ENCODE peak calls at places on chromosome 6, in five cellular contexts. B, K, Y, M and R are unnamed samples.

GRCh38 chr6:152598858-152599537 is 38.2 kb downstream of the SYNE1 start:
- DNase-seq in B (no peak), K (no peak), Y (no peak), M (no peak), R (no peak)

GRCh38 chr6:139603554-139603953 is 229.1 kb upstream of the CITED2 start:
- DNase-seq in B (no peak), K (no peak), Y (no peak), M (no peak), R (no peak)

GRCh38 chr6:44002591-44003344 is 124.5 kb downstream of the MRPL14 start:
- DNase-seq in B (peak; percentile 46), K (peak; percentile 81), Y (peak; percentile 46), M (no peak), R (peak; percentile 72)

GRCh38 chr6:12348530-12349511 is 58.7 kb downstream of the EDN1 start:
- DNase-seq in B (no peak), K (no peak), Y (peak; percentile 83), M (no peak), R (no peak)

GRCh38 chr6:74044417-74045096 is 348.6 kb downstream of the CD109 start:
- DNase-seq in B (no peak), K (no peak), Y (no peak), M (no peak), R (no peak)

GRCh38 chr6:118565317-118565960 is 17.3 kb downstream of the PLN start:
- DNase-seq in B (peak; percentile 59), K (no peak), Y (peak; percentile 54), M (no peak), R (no peak)

GRCh38 chr6:55875420-55875819 is at the start of gene BMP5:
- DNase-seq in B (no peak), K (no peak), Y (no peak), M (no peak), R (no peak)

GRCh38 chr6:153729189-153729588 is 309.9 kb upstream of the OPRM1 start:
- DNase-seq in B (no peak), K (no peak), Y (no peak), M (no peak), R (no peak)

GRCh38 chr6:141848029-141848890 is 284.5 kb upstream of the GJE1 start:
- DNase-seq in B (peak; percentile 33), K (no peak), Y (peak; percentile 32), M (no peak), R (no peak)

GRCh38 chr6:158654498-158654897 is 4.6 kb downstream of the SYTL3 start:
- DNase-seq in B (no peak), K (peak; percentile 91), Y (peak; percentile 20), M (no peak), R (peak; percentile 89)

GRCh38 chr6:168281826-168282225 is 37.8 kb downstream of the DACT2 start:
- DNase-seq in B (no peak), K (no peak), Y (no peak), M (no peak), R (no peak)

GRCh38 chr6:20712011-20712410 is 177.8 kb downstream of the CDKAL1 start:
- DNase-seq in B (no peak), K (no peak), Y (peak; percentile 20), M (no peak), R (no peak)

GRCh38 chr6:157148391-157149323 is 174.7 kb downstream of the TMEM242 start:
- DNase-seq in B (no peak), K (peak; percentile 76), Y (peak; percentile 88), M (peak; percentile 20), R (peak; percentile 84)

GRCh38 chr6:32195652-32195901 is 3.1 kb upstream of the GPSM3 start:
- DNase-seq in B (peak; percentile 99), K (peak; percentile 100), Y (peak; percentile 100), M (peak; percentile 100), R (peak; percentile 100)

GRCh38 chr6:87907521-87907920 is 140.1 kb upstream of the SPACA1 start:
- DNase-seq in B (peak; percentile 39), K (no peak), Y (peak; percentile 78), M (no peak), R (no peak)

GRCh38 chr6:68197356-68197755 is 437.7 kb upstream of the ADGRB3 start:
- DNase-seq in B (no peak), K (no peak), Y (no peak), M (no peak), R (no peak)

GRCh38 chr6:144215402-144215931 is 65.2 kb downstream of the STX11 start:
- DNase-seq in B (no peak), K (peak; percentile 63), Y (peak; percentile 17), M (peak; percentile 22), R (no peak)

GRCh38 chr6:61649845-61650244 is 636.2 kb downstream of the KHDRBS2 start:
- DNase-seq in B (no peak), K (no peak), Y (no peak), M (no peak), R (no peak)

GRCh38 chr6:33631971-33632585 is 11.0 kb downstream of the ITPR3 start:
- DNase-seq in B (no peak), K (no peak), Y (no peak), M (no peak), R (no peak)
- H3K4me1 ChIP-seq in B (peaks cover 48% of the 10 kb centered on the region), K (peaks cover 10% of the 10 kb centered on the region), Y (peaks cover 24% of the 10 kb centered on the region), M (peaks cover 61% of the 10 kb centered on the region), R (no peaks in the 10 kb centered on the region)

GRCh38 chr6:150224820-150225219 is 82.0 kb downstream of the PPP1R14C start:
- DNase-seq in B (no peak), K (no peak), Y (no peak), M (no peak), R (no peak)
- H3K27me3 ChIP-seq in B (no peaks in the 10 kb centered on the region), K (no peaks in the 10 kb centered on the region), Y (no peaks in the 10 kb centered on the region), M (no peaks in the 10 kb centered on the region), R (no peaks in the 10 kb centered on the region)

GRCh38 chr6:71888720-71889340 is 2.5 kb downstream of the RIMS1 start:
- DNase-seq in B (no peak), K (no peak), Y (no peak), M (no peak), R (no peak)

GRCh38 chr6:71887006-71887743 is 825 bp downstream of the RIMS1 start:
- DNase-seq in B (no peak), K (peak; percentile 45), Y (no peak), M (no peak), R (peak; percentile 73)

GRCh38 chr6:71887744-71888115 is 1.4 kb downstream of the RIMS1 start:
- DNase-seq in B (no peak), K (no peak), Y (no peak), M (no peak), R (no peak)

GRCh38 chr6:71889366-71889765 is 3.0 kb downstream of the RIMS1 start:
- DNase-seq in B (no peak), K (no peak), Y (no peak), M (no peak), R (no peak)

GRCh38 chr6:71892641-71893040 is 6.3 kb downstream of the RIMS1 start:
- DNase-seq in B (no peak), K (no peak), Y (no peak), M (no peak), R (no peak)
- H3K27ac ChIP-seq in B (no peak overlapping the region), K (no peak overlapping the region), Y (no peak overlapping the region), M (no peak overlapping the region), R (no peak overlapping the region)

DNA sequence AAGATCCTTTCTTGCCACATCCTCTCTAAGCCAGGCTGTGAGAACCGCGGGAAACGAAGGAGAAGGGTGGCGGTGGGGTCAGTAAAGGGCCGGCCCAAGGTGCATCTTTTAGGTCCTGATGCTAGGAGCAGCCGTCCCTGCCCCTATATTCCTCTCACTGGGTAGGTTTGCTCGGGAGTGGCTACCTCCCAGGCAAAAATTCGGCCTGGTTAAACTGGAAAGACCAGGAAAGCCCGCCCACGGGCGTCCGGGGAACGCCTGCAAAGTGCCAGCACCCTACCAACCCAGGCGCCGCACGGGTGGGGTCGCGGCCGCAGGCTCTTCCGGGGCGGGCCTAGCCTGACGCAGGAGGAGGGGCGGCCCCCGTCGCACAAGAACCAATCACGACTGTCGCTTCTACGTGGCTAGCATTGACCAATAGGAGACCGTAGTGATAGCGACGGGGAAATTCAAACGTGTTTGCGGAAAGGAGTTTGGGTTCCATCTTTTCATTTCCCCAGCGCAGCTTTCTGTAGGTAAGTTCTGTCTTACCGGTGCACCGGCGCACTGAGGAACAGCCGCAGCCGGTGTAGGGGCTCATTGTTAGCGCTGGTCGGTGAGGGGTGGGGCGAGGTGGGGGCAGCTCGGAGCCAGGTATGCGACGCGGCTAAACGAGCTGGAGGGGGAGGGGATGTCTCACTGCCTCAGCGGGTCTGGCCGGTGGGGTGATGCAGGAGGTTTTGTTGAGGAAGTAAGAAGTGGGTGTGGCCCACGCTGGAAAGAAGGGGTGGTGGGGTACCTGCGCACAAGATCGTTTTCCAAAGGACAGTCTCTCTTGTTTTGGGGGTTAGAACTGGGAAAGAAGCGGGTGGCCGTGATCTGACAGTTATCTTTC is at the start of gene TTK:
- DNase-seq in B (peak; percentile 93), K (peak; percentile 95), Y (peak; percentile 96), M (peak; percentile 78), R (peak; percentile 94)
- H3K4me1 ChIP-seq in B (peaks cover 16% of the 10 kb centered on the region), K (no peaks in the 10 kb centered on the region), Y (peaks cover 9% of the 10 kb centered on the region), M (peaks cover 7% of the 10 kb centered on the region), R (no peaks in the 10 kb centered on the region)

DNA sequence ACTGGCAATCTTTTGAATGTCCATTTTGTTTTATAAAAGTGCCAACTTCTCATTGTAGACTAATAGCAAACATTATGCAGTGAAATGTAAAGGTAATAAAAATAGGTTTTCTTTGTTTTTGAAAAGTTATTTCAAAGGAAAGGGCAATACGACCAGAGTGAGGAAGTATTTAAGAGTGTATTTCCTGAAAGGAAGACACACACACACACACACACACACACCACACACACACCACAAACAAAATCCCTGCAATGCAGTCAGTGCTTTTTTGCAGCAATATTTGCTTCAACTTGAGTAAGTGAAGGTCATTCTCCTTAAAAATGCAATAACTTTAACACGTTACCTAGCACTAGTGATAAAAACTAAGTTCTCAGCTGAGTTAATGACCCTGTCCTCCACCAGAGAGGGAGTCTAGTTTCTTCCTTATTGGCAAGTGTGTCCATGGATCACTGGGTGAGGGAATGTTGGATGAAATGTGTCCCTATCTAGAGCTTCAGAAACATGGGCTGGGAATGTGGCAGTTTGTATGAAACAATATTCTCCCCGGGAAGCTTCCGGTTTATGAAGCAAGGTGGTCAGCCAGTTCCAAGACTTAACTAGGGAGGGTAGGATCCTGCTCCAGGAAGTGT is 4.8 kb downstream of the PPP1R3G start:
- DNase-seq in B (no peak), K (no peak), Y (no peak), M (no peak), R (no peak)
- H3K27me3 ChIP-seq in B (no peaks in the 10 kb centered on the region), K (peaks cover 2% of the 10 kb centered on the region), Y (peaks cover 8% of the 10 kb centered on the region), M (no peaks in the 10 kb centered on the region), R (no peaks in the 10 kb centered on the region)

GRCh38 chr6:130575557-130575956 is 209.7 kb downstream of the TMEM200A start:
- DNase-seq in B (no peak), K (no peak), Y (no peak), M (no peak), R (no peak)
- H3K27ac ChIP-seq in B (no peak overlapping the region), K (no peak overlapping the region), Y (no peak overlapping the region), M (no peak overlapping the region), R (no peak overlapping the region)

GRCh38 chr6:14787677-14788076 is 458.2 kb upstream of the JARID2 start:
- DNase-seq in B (no peak), K (no peak), Y (no peak), M (no peak), R (no peak)
- H3K4me1 ChIP-seq in B (peaks cover 7% of the 10 kb centered on the region), K (no peaks in the 10 kb centered on the region), Y (no peaks in the 10 kb centered on the region), M (no peaks in the 10 kb centered on the region), R (no peaks in the 10 kb centered on the region)